ENCODE peak calls at places on chromosomes 16 and 17, in six cellular contexts. S, O, C, N, G and P are unnamed samples.

GRCh38 chr17:38451030-38451839 is 23.0 kb downstream of the ARHGAP23 start:
- DNase-seq in N (no peak), C (no peak), G (peak), O (no peak), S (peak), P (peak)

GRCh38 chr17:72182256-72182890 is 61.6 kb downstream of the SOX9 start:
- DNase-seq in S (no peak), C (no peak), G (peak), N (no peak), O (no peak), P (no peak)

GRCh38 chr16:7137560-7138330 is 194.9 kb upstream of the RBFOX1 start:
- DNase-seq in N (no peak), O (no peak), S (no peak), G (peak), C (no peak), P (no peak)

GRCh38 chr17:50499722-50500121 is 8.5 kb upstream of the MYCBPAP start:
- DNase-seq in N (no peak), C (no peak), O (no peak), G (no peak), S (no peak), P (no peak)

GRCh38 chr17:77959216-77959925 is 868 bp downstream of the TNRC6C start:
- DNase-seq in N (peak), S (peak), O (peak), C (no peak), G (no peak), P (no peak)

GRCh38 chr17:34133350-34133749 is 121.7 kb upstream of the CCL2 start:
- DNase-seq in O (no peak), S (peak), C (no peak), G (no peak), N (no peak), P (no peak)

GRCh38 chr17:55166506-55166905 is 98.3 kb upstream of the HLF start:
- DNase-seq in C (no peak), N (no peak), S (no peak), G (no peak), O (no peak), P (no peak)

GRCh38 chr16:27238016-27238587 is 30.5 kb downstream of the NSMCE1 start:
- DNase-seq in C (peak), G (no peak), N (no peak), O (no peak), S (no peak), P (no peak)

GRCh38 chr17:38563362-38564253 is 42.1 kb downstream of the SRCIN1 start:
- DNase-seq in S (no peak), N (no peak), O (no peak), C (no peak), G (no peak), P (no peak)

GRCh38 chr16:12091569-12092346 is 115.2 kb downstream of the SNX29 start:
- DNase-seq in G (no peak), O (no peak), C (no peak), S (no peak), N (no peak), P (no peak)

GRCh38 chr16:12228607-12229499 is 252.3 kb downstream of the SNX29 start:
- DNase-seq in O (peak), G (peak), N (peak), C (no peak), S (peak), P (peak)

GRCh38 chr17:80737106-80738019 is 192.7 kb downstream of the RPTOR start:
- DNase-seq in N (no peak), G (no peak), C (no peak), S (no peak), O (no peak), P (no peak)

GRCh38 chr16:81035975-81036750 is 521 bp downstream of the ATMIN start:
- DNase-seq in N (no peak), O (peak), S (peak), C (peak), G (peak), P (peak)

GRCh38 chr16:48916566-48916965 is 306.6 kb upstream of the N4BP1 start:
- DNase-seq in O (no peak), G (no peak), S (no peak), C (no peak), N (no peak), P (no peak)

GRCh38 chr17:38885044-38885727 is 15.3 kb downstream of the LASP1 start:
- DNase-seq in N (no peak), S (no peak), O (no peak), G (no peak), C (no peak), P (no peak)

GRCh38 chr17:37754363-37754762 is 9.5 kb upstream of the HNF1B start:
- DNase-seq in C (no peak), O (no peak), G (no peak), N (no peak), S (no peak), P (no peak)

DNA sequence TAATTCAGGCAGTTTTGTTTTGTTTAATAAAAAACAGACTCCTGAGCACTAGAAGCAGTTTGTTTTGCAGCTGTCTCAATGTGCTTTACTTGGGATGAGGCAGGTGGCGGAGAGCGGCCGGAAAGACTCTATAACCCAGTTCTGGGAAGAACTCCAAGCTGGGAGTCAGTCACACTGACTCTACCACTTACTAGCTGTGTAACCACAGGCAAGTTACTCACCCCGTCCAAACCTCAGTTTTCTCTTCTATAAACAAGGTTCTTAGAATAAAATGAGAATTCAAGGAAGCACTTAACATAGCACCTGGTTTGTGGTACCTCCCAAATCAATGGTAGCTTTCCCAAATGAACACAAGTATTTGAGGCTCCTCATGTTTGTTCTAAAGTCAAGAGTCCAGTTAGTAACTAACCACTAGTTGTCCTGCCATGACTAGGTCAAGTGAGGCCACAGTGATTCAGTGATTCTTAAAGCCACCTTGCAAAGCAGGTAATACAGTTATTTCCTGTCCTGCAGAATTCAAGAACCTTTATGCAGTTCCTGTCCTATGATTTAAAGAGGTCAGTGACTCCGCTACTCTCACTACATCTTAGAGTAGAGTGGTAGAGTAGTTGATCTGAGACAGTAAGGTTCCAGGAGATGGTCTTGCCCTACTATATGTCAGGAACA is 2.7 kb downstream of the TXNDC17 start:
- DNase-seq in G (no peak), S (no peak), O (no peak), N (no peak), C (no peak), P (no peak)
- TF ChIP-seq POLR2A in G (no peak), S (no peak), O (no peak), N (no peak), C (no peak), P (no peak)

GRCh38 chr17:7328840-7329359 is at the start of gene NEURL4:
- DNase-seq in G (peak), C (no peak), S (peak), N (no peak), O (no peak), P (no peak)

GRCh38 chr17:7330099-7331015 is 1.2 kb upstream of the NEURL4 start:
- DNase-seq in G (peak), C (peak), S (peak), N (peak), O (peak), P (peak)

GRCh38 chr17:7327501-7327900 is 1.6 kb downstream of the NEURL4 start:
- DNase-seq in G (no peak), N (no peak), S (no peak), O (no peak), C (no peak), P (no peak)

GRCh38 chr17:7328009-7328408 is 1.1 kb downstream of the NEURL4 start:
- DNase-seq in G (no peak), S (no peak), O (no peak), C (no peak), N (no peak), P (no peak)

GRCh38 chr17:7329360-7330098 is 394 bp upstream of the NEURL4 start:
- DNase-seq in S (peak), O (peak), N (peak), G (peak), C (peak), P (peak)
- TF ChIP-seq POLR2A in S (peak), O (peak), N (peak), G (peak), C (peak), P (peak)

DNA sequence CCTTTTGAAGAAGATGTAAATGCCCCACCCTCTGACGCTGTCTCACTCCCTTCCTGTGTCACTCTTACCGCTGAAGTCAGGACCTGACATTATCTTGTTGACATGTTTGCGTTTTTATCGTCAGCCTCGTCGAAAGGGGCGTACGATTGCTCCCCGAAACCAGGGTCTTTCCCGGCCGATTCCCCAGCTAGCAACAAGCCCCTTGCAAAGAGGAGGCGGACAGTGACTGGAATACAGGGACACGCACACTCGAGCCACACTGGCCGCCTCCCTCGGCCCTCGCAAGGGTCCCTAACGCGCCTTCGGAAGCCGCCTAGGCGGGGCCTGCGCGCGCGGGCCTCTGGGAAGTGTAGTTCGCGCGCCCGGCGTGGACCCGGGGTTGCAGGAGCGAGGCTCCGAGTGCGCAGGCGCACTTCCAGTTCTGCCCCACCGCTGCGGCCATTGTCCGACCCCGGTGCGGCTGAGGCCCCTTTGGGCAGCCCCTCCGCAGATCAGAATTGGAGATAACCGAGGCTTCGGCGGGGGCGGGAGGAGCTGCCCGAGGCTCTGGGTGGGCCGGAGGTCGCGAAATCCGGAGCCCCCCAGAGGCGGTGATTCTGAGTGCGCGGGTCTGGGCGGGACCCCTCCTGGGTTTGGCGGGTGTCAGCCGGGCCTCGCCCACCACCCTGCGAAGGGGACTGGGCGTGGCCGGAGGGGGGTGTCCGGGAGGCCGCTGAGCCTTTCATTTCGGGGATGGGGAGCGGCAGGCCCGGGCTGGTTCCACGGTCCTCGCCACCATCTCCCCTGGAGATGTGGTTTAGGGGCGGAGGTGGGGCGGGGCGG is at the start of gene ZFP90:
- DNase-seq in O (peak), G (peak), S (peak), N (peak), C (peak), P (peak)
- TF ChIP-seq POLR2A in O (peak), G (peak), S (peak), N (peak), C (no peak), P (no peak)

GRCh38 chr17:59372138-59372751 is 40.8 kb downstream of the YPEL2 start:
- DNase-seq in C (peak), S (peak), O (peak), N (peak), G (no peak), P (no peak)
- TF ChIP-seq POLR2A in C (no peak), S (peak), O (no peak), N (no peak), G (no peak), P (no peak)

GRCh38 chr16:23141959-23142740 is 7.1 kb downstream of the USP31 start:
- DNase-seq in N (no peak), C (no peak), O (no peak), G (no peak), S (peak), P (no peak)
- TF ChIP-seq POLR2A in N (no peak), C (no peak), O (no peak), G (no peak), S (no peak), P (no peak)

DNA sequence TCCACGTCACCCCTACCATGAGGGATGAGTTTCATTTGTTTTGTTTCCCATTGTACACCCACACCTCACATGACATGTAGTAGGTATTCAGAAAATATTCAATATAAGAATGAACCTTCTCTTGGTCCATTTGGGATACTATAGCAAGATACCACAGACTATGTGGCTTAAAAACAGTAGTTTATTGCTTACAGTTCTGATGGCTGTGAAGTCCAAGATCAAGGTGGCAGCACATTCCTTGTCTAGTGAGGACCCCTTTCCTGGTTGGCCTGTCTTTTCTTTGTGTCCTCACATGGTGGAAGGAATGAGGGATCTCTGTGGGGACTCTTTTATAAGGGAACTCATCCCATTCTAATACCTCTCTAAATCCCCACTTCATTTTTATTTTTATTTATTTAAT is 36.2 kb upstream of the CRYM start:
- DNase-seq in O (no peak), C (no peak), N (no peak), S (no peak), G (no peak), P (no peak)
- TF ChIP-seq POLR2A in O (no peak), C (no peak), N (no peak), S (no peak), G (no peak), P (no peak)

GRCh38 chr17:83081561-83082201 is 2.3 kb downstream of the METRNL start:
- DNase-seq in C (peak), N (peak), S (no peak), O (no peak), G (no peak), P (no peak)
- TF ChIP-seq POLR2A in C (no peak), N (no peak), S (peak), O (no peak), G (no peak), P (no peak)

DNA sequence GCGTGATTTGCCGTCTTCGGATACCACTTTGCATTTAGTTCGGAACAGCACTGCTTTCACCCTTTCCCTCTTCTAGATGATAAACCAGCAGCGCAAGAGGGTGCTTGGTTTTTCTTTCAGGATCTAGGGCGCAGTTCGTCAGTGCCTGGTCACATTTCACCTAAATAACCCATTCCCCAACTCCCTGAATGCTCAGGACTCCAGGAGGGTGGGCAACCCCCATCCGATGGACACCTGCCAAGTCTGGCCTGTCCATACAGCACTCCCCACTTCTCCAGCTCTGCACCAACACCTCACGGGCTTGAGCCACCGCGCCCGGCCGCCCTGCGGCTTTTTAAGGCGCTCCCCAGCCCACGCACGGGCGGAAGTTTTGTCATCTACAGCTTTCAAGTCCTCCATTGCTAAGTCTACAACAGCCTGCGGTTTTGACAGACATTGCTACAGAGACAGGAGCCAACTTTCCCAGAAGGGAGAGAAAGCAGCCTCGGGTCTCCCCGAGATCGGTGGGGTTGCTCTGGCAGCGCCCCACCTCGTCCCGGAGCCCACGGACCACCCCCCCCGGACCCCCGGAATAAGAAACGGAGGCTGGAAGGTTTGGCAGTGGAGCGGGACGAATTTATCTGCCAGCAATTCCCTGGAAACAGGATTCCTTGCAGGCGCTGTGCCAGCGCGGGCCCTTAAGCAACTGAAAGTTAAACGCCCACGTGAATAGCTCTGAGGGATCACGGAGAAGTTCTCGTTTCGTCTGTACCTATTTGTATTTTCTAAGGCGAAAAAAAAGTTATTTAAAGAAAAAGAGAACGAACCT is 38.6 kb upstream of the SLFN13 start:
- DNase-seq in O (peak), N (peak), C (peak), S (peak), G (no peak), P (peak)
- TF ChIP-seq POLR2A in O (no peak), N (no peak), C (no peak), S (no peak), G (no peak), P (no peak)